ENCODE peak calls at places on chromosomes 13 and 19, in seven cellular contexts. One of them, this sample, is unnamed. For H3K9me3, the result is how much of the 10 kb centered on the place peaks cover.

GRCh38 chr19:40689339-40690049 is 957 bp downstream of the NUMBL start:
- DNase-seq in HAP-1: no peak
- DNase-seq in stomach: no peak
- DNase-seq in IMR-90: no peak
- DNase-seq in thoracic aorta: no peak
- DNase-seq in left ventricle myocardium inferior: peak
- DNase-seq in CD8-positive, alpha-beta memory T cell: peak
- DNase-seq in this sample: peak

GRCh38 chr19:1856698-1857603 is 6.4 kb downstream of the KLF16 start:
- DNase-seq in HAP-1: no peak
- DNase-seq in stomach: peak
- DNase-seq in IMR-90: peak
- DNase-seq in thoracic aorta: peak
- DNase-seq in left ventricle myocardium inferior: peak
- DNase-seq in CD8-positive, alpha-beta memory T cell: no peak
- DNase-seq in this sample: peak

GRCh38 chr19:9917322-9917721 is 19.0 kb downstream of the OLFM2 start:
- DNase-seq in HAP-1: peak
- DNase-seq in stomach: peak
- DNase-seq in IMR-90: peak
- DNase-seq in thoracic aorta: no peak
- DNase-seq in left ventricle myocardium inferior: no peak
- DNase-seq in CD8-positive, alpha-beta memory T cell: no peak
- DNase-seq in this sample: peak

GRCh38 chr19:18414504-18415176 is 4.6 kb upstream of the SSBP4 start:
- DNase-seq in HAP-1: no peak
- DNase-seq in stomach: no peak
- DNase-seq in IMR-90: no peak
- DNase-seq in thoracic aorta: no peak
- DNase-seq in left ventricle myocardium inferior: peak
- DNase-seq in CD8-positive, alpha-beta memory T cell: no peak
- DNase-seq in this sample: peak

GRCh38 chr13:29969286-29969685 is 118.9 kb upstream of the UBL3 start:
- DNase-seq in HAP-1: no peak
- DNase-seq in stomach: no peak
- DNase-seq in IMR-90: peak
- DNase-seq in thoracic aorta: no peak
- DNase-seq in left ventricle myocardium inferior: no peak
- DNase-seq in CD8-positive, alpha-beta memory T cell: no peak
- DNase-seq in this sample: peak

GRCh38 chr19:16797876-16798275 is 31.3 kb upstream of the SIN3B start:
- DNase-seq in HAP-1: no peak
- DNase-seq in stomach: no peak
- DNase-seq in IMR-90: no peak
- DNase-seq in thoracic aorta: no peak
- DNase-seq in left ventricle myocardium inferior: no peak
- DNase-seq in CD8-positive, alpha-beta memory T cell: no peak
- DNase-seq in this sample: no peak

GRCh38 chr13:33110713-33111413 is 94.6 kb downstream of the KL start:
- DNase-seq in HAP-1: peak
- DNase-seq in stomach: no peak
- DNase-seq in IMR-90: peak
- DNase-seq in thoracic aorta: no peak
- DNase-seq in left ventricle myocardium inferior: peak
- DNase-seq in CD8-positive, alpha-beta memory T cell: no peak
- DNase-seq in this sample: peak

GRCh38 chr13:102538938-102539337 is 57.8 kb upstream of the TPP2 start:
- DNase-seq in HAP-1: no peak
- DNase-seq in stomach: no peak
- DNase-seq in IMR-90: no peak
- DNase-seq in thoracic aorta: no peak
- DNase-seq in left ventricle myocardium inferior: no peak
- DNase-seq in CD8-positive, alpha-beta memory T cell: no peak
- DNase-seq in this sample: no peak

GRCh38 chr13:30466358-30466714 is 600 bp upstream of the HMGB1 start:
- DNase-seq in HAP-1: peak
- DNase-seq in stomach: no peak
- DNase-seq in IMR-90: peak
- DNase-seq in thoracic aorta: no peak
- DNase-seq in left ventricle myocardium inferior: no peak
- DNase-seq in CD8-positive, alpha-beta memory T cell: no peak
- DNase-seq in this sample: peak

GRCh38 chr19:35468637-35469036 is 20.6 kb downstream of the FFAR2 start:
- DNase-seq in HAP-1: no peak
- DNase-seq in stomach: peak
- DNase-seq in IMR-90: no peak
- DNase-seq in thoracic aorta: no peak
- DNase-seq in left ventricle myocardium inferior: peak
- DNase-seq in CD8-positive, alpha-beta memory T cell: peak
- DNase-seq in this sample: peak

GRCh38 chr19:53908106-53908932 is 759 bp upstream of the CACNG7 start:
- DNase-seq in HAP-1: peak
- DNase-seq in stomach: peak
- DNase-seq in IMR-90: peak
- DNase-seq in thoracic aorta: no peak
- DNase-seq in left ventricle myocardium inferior: no peak
- DNase-seq in CD8-positive, alpha-beta memory T cell: no peak
- DNase-seq in this sample: peak

GRCh38 chr19:11578342-11579142 is 1.1 kb upstream of the ACP5 start:
- DNase-seq in HAP-1: no peak
- DNase-seq in stomach: peak
- DNase-seq in IMR-90: no peak
- DNase-seq in thoracic aorta: no peak
- DNase-seq in left ventricle myocardium inferior: peak
- DNase-seq in CD8-positive, alpha-beta memory T cell: peak
- DNase-seq in this sample: no peak

DNA sequence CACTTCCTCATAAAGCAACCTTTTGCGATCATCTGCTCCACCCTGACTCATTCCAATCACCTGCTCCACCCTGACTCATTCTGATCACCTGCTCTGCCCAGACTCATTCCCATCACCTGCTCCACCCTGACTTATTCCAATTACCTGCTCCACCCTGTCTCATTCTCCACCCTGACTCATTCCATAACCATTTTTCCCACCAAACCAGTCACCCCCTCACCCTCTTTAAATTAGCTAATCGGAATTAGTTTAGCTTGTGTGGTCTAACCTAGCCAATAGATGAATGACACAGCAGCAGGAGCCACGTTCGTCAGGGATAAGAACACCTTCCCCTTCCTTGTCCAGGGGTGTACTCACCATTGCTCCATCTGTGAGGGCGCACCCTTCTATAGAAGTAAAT is 134.0 kb downstream of the COG6 start:
- DNase-seq in HAP-1: no peak
- DNase-seq in stomach: no peak
- DNase-seq in IMR-90: no peak
- DNase-seq in thoracic aorta: no peak
- DNase-seq in left ventricle myocardium inferior: no peak
- DNase-seq in CD8-positive, alpha-beta memory T cell: no peak
- DNase-seq in this sample: no peak
- H3K9me3 ChIP-seq in HAP-1: under half
- H3K9me3 ChIP-seq in stomach: under half
- H3K9me3 ChIP-seq in IMR-90: under half
- H3K9me3 ChIP-seq in thoracic aorta: under half
- H3K9me3 ChIP-seq in left ventricle myocardium inferior: under half
- H3K9me3 ChIP-seq in CD8-positive, alpha-beta memory T cell: under half
- H3K9me3 ChIP-seq in this sample: under half

GRCh38 chr19:23561341-23561740 is 125.7 kb downstream of the ZNF675 start:
- DNase-seq in HAP-1: no peak
- DNase-seq in stomach: no peak
- DNase-seq in IMR-90: no peak
- DNase-seq in thoracic aorta: no peak
- DNase-seq in left ventricle myocardium inferior: no peak
- DNase-seq in CD8-positive, alpha-beta memory T cell: no peak
- DNase-seq in this sample: no peak

GRCh38 chr19:23554548-23554947 is 132.5 kb downstream of the ZNF675 start:
- DNase-seq in HAP-1: no peak
- DNase-seq in stomach: no peak
- DNase-seq in IMR-90: no peak
- DNase-seq in thoracic aorta: no peak
- DNase-seq in left ventricle myocardium inferior: no peak
- DNase-seq in CD8-positive, alpha-beta memory T cell: no peak
- DNase-seq in this sample: no peak

GRCh38 chr19:23558541-23558940 is 128.5 kb downstream of the ZNF675 start:
- DNase-seq in HAP-1: no peak
- DNase-seq in stomach: no peak
- DNase-seq in IMR-90: no peak
- DNase-seq in thoracic aorta: no peak
- DNase-seq in left ventricle myocardium inferior: no peak
- DNase-seq in CD8-positive, alpha-beta memory T cell: no peak
- DNase-seq in this sample: no peak

GRCh38 chr19:23560051-23560450 is 127.0 kb downstream of the ZNF675 start:
- DNase-seq in HAP-1: no peak
- DNase-seq in stomach: no peak
- DNase-seq in IMR-90: no peak
- DNase-seq in thoracic aorta: no peak
- DNase-seq in left ventricle myocardium inferior: no peak
- DNase-seq in CD8-positive, alpha-beta memory T cell: no peak
- DNase-seq in this sample: no peak

DNA sequence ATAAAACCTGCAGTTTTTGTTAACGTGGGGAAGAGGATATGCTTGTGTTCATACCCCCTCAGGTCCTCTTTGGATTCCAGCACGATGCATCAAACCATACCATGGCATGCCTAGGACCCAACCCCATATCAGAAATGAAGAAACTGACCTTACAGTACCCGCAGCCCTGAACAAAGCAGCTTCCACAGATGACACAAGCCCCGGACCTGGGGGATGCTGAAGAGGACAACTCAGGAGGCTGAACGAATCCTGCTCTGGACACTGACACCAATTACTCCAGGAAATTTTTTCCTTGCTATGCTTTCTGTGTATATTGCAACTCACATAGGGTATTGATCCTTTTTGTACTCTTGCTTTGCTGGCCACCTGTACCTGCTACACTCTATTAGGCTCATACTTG is 129.6 kb downstream of the ZNF675 start:
- DNase-seq in HAP-1: no peak
- DNase-seq in stomach: no peak
- DNase-seq in IMR-90: no peak
- DNase-seq in thoracic aorta: no peak
- DNase-seq in left ventricle myocardium inferior: no peak
- DNase-seq in CD8-positive, alpha-beta memory T cell: no peak
- DNase-seq in this sample: no peak
- H3K9me3 ChIP-seq in HAP-1: under half
- H3K9me3 ChIP-seq in stomach: under half
- H3K9me3 ChIP-seq in IMR-90: under half
- H3K9me3 ChIP-seq in thoracic aorta: under half
- H3K9me3 ChIP-seq in left ventricle myocardium inferior: under half
- H3K9me3 ChIP-seq in CD8-positive, alpha-beta memory T cell: under half
- H3K9me3 ChIP-seq in this sample: under half

GRCh38 chr19:36805364-36805763 is 32.8 kb upstream of the ZNF850 start:
- DNase-seq in HAP-1: no peak
- DNase-seq in stomach: no peak
- DNase-seq in IMR-90: no peak
- DNase-seq in thoracic aorta: no peak
- DNase-seq in left ventricle myocardium inferior: no peak
- DNase-seq in CD8-positive, alpha-beta memory T cell: no peak
- DNase-seq in this sample: no peak
- H3K9me3 ChIP-seq in HAP-1: under half
- H3K9me3 ChIP-seq in stomach: half or more
- H3K9me3 ChIP-seq in IMR-90: half or more
- H3K9me3 ChIP-seq in thoracic aorta: half or more
- H3K9me3 ChIP-seq in left ventricle myocardium inferior: half or more
- H3K9me3 ChIP-seq in CD8-positive, alpha-beta memory T cell: under half
- H3K9me3 ChIP-seq in this sample: under half

GRCh38 chr13:58397596-58398387 is 766.2 kb downstream of the PCDH17 start:
- DNase-seq in HAP-1: no peak
- DNase-seq in stomach: no peak
- DNase-seq in IMR-90: no peak
- DNase-seq in thoracic aorta: no peak
- DNase-seq in left ventricle myocardium inferior: peak
- DNase-seq in CD8-positive, alpha-beta memory T cell: no peak
- DNase-seq in this sample: no peak
- H3K9me3 ChIP-seq in HAP-1: under half
- H3K9me3 ChIP-seq in stomach: under half
- H3K9me3 ChIP-seq in IMR-90: under half
- H3K9me3 ChIP-seq in thoracic aorta: under half
- H3K9me3 ChIP-seq in left ventricle myocardium inferior: under half
- H3K9me3 ChIP-seq in CD8-positive, alpha-beta memory T cell: under half
- H3K9me3 ChIP-seq in this sample: under half

DNA sequence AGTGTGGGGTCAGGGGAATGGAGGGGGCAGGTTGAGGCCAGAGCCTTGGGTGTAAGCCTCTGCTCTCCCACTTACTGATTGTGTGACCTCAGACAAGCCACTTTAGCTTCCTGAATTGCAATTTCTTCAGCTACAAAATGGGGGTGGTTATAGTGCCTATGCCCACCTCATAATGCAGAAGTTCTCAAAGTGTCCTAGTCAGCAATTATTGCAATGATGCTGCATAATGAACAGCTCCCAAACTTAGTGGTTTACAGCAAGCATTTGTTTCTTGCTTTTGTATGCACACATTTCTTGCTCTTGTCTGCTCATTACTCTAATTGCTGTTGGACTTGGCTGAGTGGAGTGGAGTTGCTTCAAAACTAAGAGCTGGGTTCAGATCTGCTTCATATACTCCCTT is 36.0 kb downstream of the CYP4F22 start:
- DNase-seq in HAP-1: no peak
- DNase-seq in stomach: no peak
- DNase-seq in IMR-90: no peak
- DNase-seq in thoracic aorta: no peak
- DNase-seq in left ventricle myocardium inferior: no peak
- DNase-seq in CD8-positive, alpha-beta memory T cell: no peak
- DNase-seq in this sample: no peak
- H3K9me3 ChIP-seq in HAP-1: under half
- H3K9me3 ChIP-seq in stomach: under half
- H3K9me3 ChIP-seq in IMR-90: under half
- H3K9me3 ChIP-seq in thoracic aorta: under half
- H3K9me3 ChIP-seq in left ventricle myocardium inferior: under half
- H3K9me3 ChIP-seq in CD8-positive, alpha-beta memory T cell: under half
- H3K9me3 ChIP-seq in this sample: under half